ENCODE peak calls at places on chromosome 1, in nine cellular contexts. H is activated CD4-positive, alpha-beta T cell treated with anti-CD3 and anti-CD28 coated beads, Interleukin-2, amount 50 U/mL, for 48 hours; K is mesothelial cell of epicardium; T is pancreas; R is PC-3; L is ELF-1; U is epithelial cell of esophagus; D is CD4-positive, alpha-beta T cell; F is HS-27A. V is an unnamed sample.

GRCh38 chr1:226603030-226603960 is 54.7 kb downstream of the STUM start:
- DNase-seq in H (no peak), K (no peak), T (peak), R (peak), L (no peak), U (peak), D (no peak), F (no peak), V (no peak)

GRCh38 chr1:162914601-162915000 is 53.6 kb upstream of the CCDC190 start:
- DNase-seq in H (no peak), K (no peak), T (no peak), R (no peak), L (no peak), U (peak), D (no peak), F (no peak), V (no peak)

GRCh38 chr1:246450485-246451251 is 56.4 kb downstream of the SMYD3 start:
- DNase-seq in H (no peak), K (no peak), T (no peak), R (peak), L (no peak), U (peak), D (no peak), F (no peak), V (no peak)

GRCh38 chr1:164380893-164381292 is 178.1 kb upstream of the PBX1 start:
- DNase-seq in H (no peak), K (no peak), T (peak), R (peak), L (no peak), U (no peak), D (no peak), F (no peak), V (no peak)

GRCh38 chr1:5753431-5754078 is 238.7 kb downstream of the NPHP4 start:
- DNase-seq in H (no peak), K (no peak), T (no peak), R (no peak), L (no peak), U (no peak), D (no peak), F (no peak), V (no peak)

GRCh38 chr1:151710187-151710586 is 6.4 kb downstream of the CELF3 start:
- DNase-seq in H (peak), K (no peak), T (peak), R (no peak), L (peak), U (peak), D (peak), F (no peak), V (no peak)

GRCh38 chr1:206699626-206700025 is 14.9 kb downstream of the MAPKAPK2 start:
- DNase-seq in H (no peak), K (no peak), T (no peak), R (no peak), L (no peak), U (no peak), D (no peak), F (no peak), V (no peak)

GRCh38 chr1:56585985-56586384 is 6.6 kb upstream of the PLPP3 start:
- DNase-seq in H (no peak), K (no peak), T (no peak), R (no peak), L (no peak), U (no peak), D (no peak), F (no peak), V (no peak)

GRCh38 chr1:203055166-203055799 is 29.0 kb downstream of the PPFIA4 start:
- DNase-seq in H (no peak), K (no peak), T (no peak), R (no peak), L (peak), U (no peak), D (no peak), F (no peak), V (no peak)

GRCh38 chr1:118291686-118292085 is 106.7 kb upstream of the SPAG17 start:
- DNase-seq in H (no peak), K (no peak), T (no peak), R (no peak), L (no peak), U (peak), D (no peak), F (no peak), V (no peak)

GRCh38 chr1:100811808-100812207 is 82.8 kb downstream of the EXTL2 start:
- DNase-seq in H (no peak), K (no peak), T (no peak), R (no peak), L (no peak), U (no peak), D (no peak), F (no peak), V (no peak)

GRCh38 chr1:97906567-97907228 is 14.1 kb downstream of the DPYD start:
- DNase-seq in H (no peak), K (no peak), T (no peak), R (peak), L (no peak), U (peak), D (no peak), F (peak), V (no peak)

GRCh38 chr1:168159979-168160378 is 18.8 kb upstream of the TIPRL start:
- DNase-seq in H (no peak), K (no peak), T (no peak), R (no peak), L (no peak), U (no peak), D (no peak), F (no peak), V (no peak)

GRCh38 chr1:63877816-63878215 is 104.0 kb downstream of the ROR1 start:
- DNase-seq in H (no peak), K (no peak), T (no peak), R (peak), L (no peak), U (peak), D (no peak), F (peak), V (no peak)

GRCh38 chr1:214332950-214333798 is 52.2 kb downstream of the SMYD2 start:
- DNase-seq in H (peak), K (peak), T (peak), R (peak), L (peak), U (peak), D (peak), F (no peak), V (no peak)

GRCh38 chr1:4970532-4970931 is 316.1 kb downstream of the AJAP1 start:
- DNase-seq in H (no peak), K (no peak), T (no peak), R (no peak), L (no peak), U (no peak), D (no peak), F (no peak), V (no peak)

GRCh38 chr1:17630048-17630830 is 90.7 kb downstream of the ARHGEF10L start:
- DNase-seq in H (no peak), K (no peak), T (no peak), R (no peak), L (no peak), U (peak), D (no peak), F (no peak), V (no peak)

GRCh38 chr1:184860985-184861754 is 106.5 kb upstream of the EDEM3 start:
- DNase-seq in H (no peak), K (no peak), T (peak), R (no peak), L (no peak), U (no peak), D (no peak), F (no peak), V (no peak)

GRCh38 chr1:58032621-58033073 is 513.9 kb downstream of the OMA1 start:
- DNase-seq in H (no peak), K (no peak), T (no peak), R (no peak), L (no peak), U (no peak), D (no peak), F (no peak), V (no peak)

GRCh38 chr1:90371106-90371813 is 345.8 kb downstream of the BARHL2 start:
- DNase-seq in H (no peak), K (no peak), T (no peak), R (peak), L (no peak), U (no peak), D (no peak), F (peak), V (no peak)

GRCh38 chr1:53015508-53015860 is 46.5 kb upstream of the PODN start:
- DNase-seq in H (no peak), K (no peak), T (no peak), R (no peak), L (peak), U (no peak), D (no peak), F (no peak), V (no peak)

GRCh38 chr1:222920169-222920568 is 105.3 kb downstream of the DISP1 start:
- DNase-seq in H (no peak), K (no peak), T (no peak), R (peak), L (no peak), U (no peak), D (no peak), F (no peak), V (no peak)

GRCh38 chr1:37448185-37448584 is 26.2 kb upstream of the ZC3H12A start:
- DNase-seq in H (no peak), K (no peak), T (no peak), R (peak), L (peak), U (no peak), D (no peak), F (no peak), V (no peak)

GRCh38 chr1:108612496-108612895 is 48.4 kb downstream of the HENMT1 start:
- DNase-seq in H (no peak), K (no peak), T (no peak), R (no peak), L (no peak), U (no peak), D (no peak), F (no peak), V (no peak)

GRCh38 chr1:248807067-248807737 is 18.5 kb downstream of the SH3BP5L start:
- DNase-seq in H (peak), K (no peak), T (peak), R (peak), L (peak), U (peak), D (peak), F (no peak), V (no peak)

GRCh38 chr1:66331641-66332523 is 202.1 kb upstream of the SGIP1 start:
- DNase-seq in H (peak), K (peak), T (peak), R (peak), L (peak), U (peak), D (peak), F (no peak), V (no peak)

GRCh38 chr1:44926311-44926781 is 60.0 kb downstream of the EIF2B3 start:
- DNase-seq in H (no peak), K (no peak), T (no peak), R (no peak), L (no peak), U (no peak), D (no peak), F (no peak), V (no peak)

GRCh38 chr1:83017701-83018100 is 981.2 kb downstream of the TTLL7 start:
- DNase-seq in H (no peak), K (no peak), T (no peak), R (no peak), L (no peak), U (no peak), D (no peak), F (no peak), V (no peak)